ENCODE peak calls at places on chromosomes 5 and 9, in seven cellular contexts. Z is right atrium auricular region; I is activated effector memory CD4-positive, alpha-beta T cell treated with anti-CD3 and anti-CD28 coated beads, Interleukin-2, amount 50 U/mL, for 16 hours; X is DMS153; S is substantia nigra; R is cardiac fibroblast; A is IMR-90. K is an unnamed sample.

GRCh38 chr9:37374892-37375291 is 47.6 kb upstream of the GRHPR start:
- DNase-seq in S (no peak), X (no peak), R (no peak), Z (no peak), I (no peak), A (no peak), K (no peak)

GRCh38 chr9:84493284-84493947 is 152.9 kb upstream of the SLC28A3 start:
- DNase-seq in R (no peak), X (no peak), Z (no peak), A (no peak), S (no peak), I (no peak), K (no peak)

GRCh38 chr9:75906531-75906930 is 16.1 kb downstream of the PCSK5 start:
- DNase-seq in S (no peak), R (no peak), X (no peak), Z (no peak), I (no peak), A (no peak), K (no peak)

GRCh38 chr9:122051401-122052346 is 41.4 kb downstream of the TTLL11 start:
- DNase-seq in X (no peak), I (peak), S (no peak), A (peak), Z (no peak), R (peak), K (no peak)

GRCh38 chr9:93978498-93978897 is 23.3 kb upstream of the BARX1 start:
- DNase-seq in A (no peak), I (no peak), Z (no peak), X (no peak), S (no peak), R (no peak), K (no peak)

GRCh38 chr9:5438301-5439162 is 807 bp upstream of the PLGRKT start:
- DNase-seq in Z (no peak), S (no peak), X (no peak), A (peak), R (peak), I (peak), K (no peak)

GRCh38 chr9:76453785-76454184 is 5.2 kb upstream of the GCNT1 start:
- DNase-seq in R (peak), A (peak), Z (no peak), I (no peak), S (no peak), X (no peak), K (no peak)

GRCh38 chr5:133113331-133114061 is 61.7 kb downstream of the HSPA4 start:
- DNase-seq in A (peak), S (no peak), I (peak), R (peak), Z (no peak), X (no peak), K (no peak)

GRCh38 chr9:22147818-22148573 is 138.9 kb upstream of the CDKN2B start:
- DNase-seq in X (no peak), Z (no peak), S (no peak), A (peak), R (peak), I (no peak), K (no peak)

GRCh38 chr5:42005561-42006153 is 80.6 kb downstream of the FBXO4 start:
- DNase-seq in A (peak), I (no peak), S (no peak), Z (no peak), X (no peak), R (peak), K (no peak)

GRCh38 chr9:122125891-122126331 is 32.8 kb upstream of the TTLL11 start:
- DNase-seq in Z (no peak), A (peak), S (no peak), I (no peak), X (no peak), R (no peak), K (no peak)

GRCh38 chr5:57163553-57164006 is 10.3 kb upstream of the GPBP1 start:
- DNase-seq in Z (no peak), S (no peak), X (no peak), R (no peak), I (no peak), A (no peak), K (no peak)

GRCh38 chr5:173582198-173583092 is 34.0 kb downstream of the BOD1 start:
- DNase-seq in S (no peak), X (no peak), I (no peak), Z (no peak), R (peak), A (peak), K (no peak)

GRCh38 chr9:32554107-32554506 is 1.7 kb upstream of the TOPORS start:
- DNase-seq in R (peak), A (peak), S (no peak), X (no peak), I (no peak), Z (no peak), K (no peak)

GRCh38 chr9:86577420-86578333 is 223.5 kb upstream of the TUT7 start:
- DNase-seq in X (no peak), I (no peak), R (no peak), A (no peak), Z (no peak), S (no peak), K (no peak)

GRCh38 chr5:52844885-52845284 is 57.2 kb downstream of the ITGA1 start:
- DNase-seq in R (peak), I (no peak), Z (no peak), S (no peak), X (no peak), A (peak), K (no peak)

GRCh38 chr5:14035859-14036440 is 91.5 kb upstream of the DNAH5 start:
- DNase-seq in R (peak), A (peak), I (no peak), X (peak), Z (no peak), S (no peak), K (no peak)

GRCh38 chr9:125066839-125067619 is 76.3 kb downstream of the SCAI start:
- DNase-seq in A (peak), I (no peak), R (peak), S (no peak), X (peak), Z (no peak), K (no peak)

GRCh38 chr5:11298877-11299276 is 537.8 kb upstream of the DAP start:
- DNase-seq in R (no peak), S (no peak), Z (no peak), I (no peak), A (no peak), X (no peak), K (no peak)

GRCh38 chr5:92337772-92338234 is 954.7 kb upstream of the ARRDC3 start:
- DNase-seq in A (peak), X (no peak), R (peak), S (no peak), I (no peak), Z (no peak), K (no peak)

GRCh38 chr5:149400304-149400703 is 21.2 kb upstream of the IL17B start:
- DNase-seq in X (no peak), I (no peak), R (no peak), A (no peak), Z (no peak), S (no peak), K (no peak)

GRCh38 chr5:43305948-43306563 is 7.2 kb downstream of the HMGCS1 start:
- DNase-seq in A (peak), S (no peak), I (no peak), R (peak), Z (no peak), X (peak), K (no peak)

GRCh38 chr5:67206381-67207328 is 10.1 kb upstream of the CD180 start:
- DNase-seq in I (peak), A (peak), R (peak), S (no peak), X (no peak), Z (no peak), K (no peak)

GRCh38 chr5:54902817-54903473 is 82.4 kb downstream of the ESM1 start:
- DNase-seq in X (peak), R (peak), S (no peak), I (peak), Z (no peak), A (peak), K (no peak)

K was measured in neural crest cell.